ENCODE peak calls at places on chromosomes 13 and 19, in eight cellular contexts. F is transverse colon; S is endothelial cell; X is stimulated activated CD8-positive, alpha-beta memory T cell treated with anti-CD3 and anti-CD28 coated beads, Interleukin-2, amount 100 ng/mL, for 1 hour; C is activated B cell treated with CpG ODN at 0.5 μM for 24 hours; Z is osteocyte; O is activated CD4-positive, alpha-beta T cell treated with anti-CD3 and anti-CD28 coated beads for 24 hours; D is germinal center. J is an unnamed sample.

GRCh38 chr19:15249912-15250634 is 17.8 kb upstream of the EPHX3 start:
- DNase-seq in D (no peak), C (no peak), O (no peak), F (no peak), S (no peak), Z (peak; percentile 89), X (no peak), J (no peak)

GRCh38 chr13:60583911-60584753 is 187.1 kb downstream of the TDRD3 start:
- DNase-seq in O (no peak), S (no peak), F (peak; percentile 25), D (no peak), X (no peak), Z (no peak), C (no peak), J (no peak)

GRCh38 chr13:32624441-32624840 is 38.2 kb downstream of the PDS5B start:
- DNase-seq in C (no peak), O (no peak), Z (no peak), S (no peak), X (no peak), F (no peak), D (no peak), J (no peak)

GRCh38 chr13:21309542-21310172 is 133.2 kb downstream of the MRPL57 start:
- DNase-seq in D (no peak), O (no peak), X (no peak), C (no peak), Z (no peak), S (no peak), F (no peak), J (no peak)

GRCh38 chr13:21402586-21403307 is 56.4 kb downstream of the ZDHHC20 start:
- DNase-seq in F (no peak), X (no peak), S (no peak), Z (no peak), C (no peak), D (no peak), O (no peak), J (no peak)

GRCh38 chr19:10260141-10260584 is 8.1 kb downstream of the MRPL4 start:
- DNase-seq in Z (no peak), S (no peak), X (no peak), C (no peak), D (no peak), O (peak; percentile 61), F (no peak), J (no peak)

GRCh38 chr13:94967183-94968039 is 255.1 kb upstream of the SOX21 start:
- DNase-seq in S (peak; percentile 52), X (no peak), O (peak; percentile 28), C (no peak), Z (no peak), F (no peak), D (peak; percentile 9), J (no peak)

GRCh38 chr19:49875801-49876421 is 1.2 kb downstream of the AKT1S1 start:
- DNase-seq in S (peak; percentile 58), X (no peak), D (peak; percentile 48), O (peak; percentile 39), F (peak; percentile 62), Z (no peak), C (peak; percentile 64), J (no peak)

GRCh38 chr19:45251452-45252354 is 632 bp downstream of the MARK4 start:
- DNase-seq in F (peak; percentile 12), D (peak; percentile 53), C (peak; percentile 23), X (no peak), S (peak; percentile 55), Z (no peak), O (no peak), J (no peak)

GRCh38 chr13:111251646-111252448 is 68.6 kb upstream of the TEX29 start:
- DNase-seq in C (no peak), F (no peak), D (no peak), S (no peak), Z (no peak), X (no peak), O (no peak), J (no peak)

GRCh38 chr19:7494416-7495098 is 5.7 kb upstream of the PEX11G start:
- DNase-seq in O (no peak), S (no peak), F (no peak), D (no peak), X (no peak), Z (no peak), C (no peak), J (no peak)

GRCh38 chr19:17932485-17933338 is at the start of gene CCDC124:
- DNase-seq in Z (peak; percentile 97), X (peak; percentile 85), S (peak; percentile 92), C (peak; percentile 87), D (peak; percentile 92), O (peak; percentile 87), F (peak; percentile 95), J (peak; percentile 97)

GRCh38 chr13:77883328-77883727 is 35.3 kb downstream of the EDNRB start:
- DNase-seq in Z (no peak), O (no peak), S (no peak), X (no peak), F (no peak), D (no peak), C (no peak), J (no peak)

GRCh38 chr19:45126654-45127053 is 33.7 kb downstream of the PPP1R37 start:
- DNase-seq in D (no peak), F (no peak), S (no peak), X (no peak), C (no peak), Z (no peak), O (no peak), J (no peak)

GRCh38 chr13:111210488-111210887 is 95.4 kb downstream of the ARHGEF7 start:
- DNase-seq in F (no peak), D (no peak), Z (peak; percentile 91), O (no peak), S (no peak), X (no peak), C (no peak), J (no peak)

GRCh38 chr19:39038098-39038497 is 5.7 kb upstream of the FBXO27 start:
- DNase-seq in C (no peak), Z (no peak), F (peak; percentile 9), O (no peak), D (no peak), S (peak; percentile 41), X (no peak), J (no peak)

GRCh38 chr13:66657165-66657895 is 572.8 kb downstream of the PCDH9 start:
- DNase-seq in D (no peak), S (no peak), O (no peak), X (no peak), Z (no peak), C (no peak), F (no peak), J (no peak)

J was measured in mesenteric fat pad.